ENCODE peak calls at places on chromosomes 11 and 22, in four cellular contexts. G, J, H and B are unnamed samples.

GRCh38 chr11:77250881-77251640 is 50.4 kb downstream of the GDPD4 start:
- DNase-seq in H (no peak), J (no peak), G (no peak), B (no peak)

GRCh38 chr11:112352907-112353306 is 92.2 kb upstream of the PLET1 start:
- DNase-seq in H (no peak), J (no peak), G (no peak), B (no peak)

GRCh38 chr11:16000065-16000464 is 356.3 kb downstream of the SOX6 start:
- DNase-seq in G (no peak), J (no peak), H (no peak), B (no peak)

GRCh38 chr11:64745523-64746328 is 1.8 kb upstream of the RASGRP2 start:
- DNase-seq in G (peak; percentile 97), H (peak; percentile 88), J (peak; percentile 91), B (peak; percentile 98)

GRCh38 chr11:10591741-10592140 is 23.3 kb upstream of the LYVE1 start:
- DNase-seq in H (no peak), G (no peak), J (no peak), B (no peak)

GRCh38 chr11:100072131-100072530 is 615.0 kb upstream of the ARHGAP42 start:
- DNase-seq in G (no peak), J (no peak), H (no peak), B (no peak)

GRCh38 chr11:11569936-11570491 is 51.8 kb downstream of the GALNT18 start:
- DNase-seq in H (peak; percentile 40), J (no peak), G (peak; percentile 81), B (peak; percentile 85)

GRCh38 chr22:47032091-47032943 is 269.9 kb downstream of the TBC1D22A start:
- DNase-seq in G (peak; percentile 55), J (peak; percentile 76), H (no peak), B (peak; percentile 73)

GRCh38 chr22:38218661-38219331 is 17.0 kb downstream of the MAFF start:
- DNase-seq in G (peak; percentile 93), J (peak; percentile 85), H (peak; percentile 61), B (peak; percentile 96)

GRCh38 chr22:27032121-27032761 is 374.9 kb downstream of the MIAT start:
- DNase-seq in H (no peak), J (no peak), G (peak; percentile 71), B (peak; percentile 62)

GRCh38 chr11:65947133-65947532 is 1.9 kb downstream of the TSGA10IP start:
- DNase-seq in G (no peak), J (no peak), H (no peak), B (peak; percentile 70)

GRCh38 chr11:129489254-129489653 is 113.6 kb downstream of the BARX2 start:
- DNase-seq in H (no peak), J (no peak), G (no peak), B (no peak)

GRCh38 chr11:34068098-34068497 is 16.6 kb downstream of the CAPRIN1 start:
- DNase-seq in J (no peak), G (no peak), H (no peak), B (no peak)

GRCh38 chr11:35064114-35064800 is 74.7 kb upstream of the CD44 start:
- DNase-seq in H (no peak), J (no peak), G (no peak), B (no peak)

GRCh38 chr11:62472063-62472884 is 53.4 kb downstream of the SCGB1A1 start:
- DNase-seq in J (no peak), G (peak; percentile 96), H (no peak), B (no peak)

GRCh38 chr11:65150513-65151271 is 16.4 kb upstream of the SYVN1 start:
- DNase-seq in H (peak; percentile 99), G (peak; percentile 90), J (peak; percentile 93), B (peak; percentile 97)

GRCh38 chr11:131640320-131640719 is 269.9 kb downstream of the NTM start:
- DNase-seq in J (no peak), G (no peak), H (no peak), B (no peak)

GRCh38 chr22:50490531-50491308 is 4.1 kb downstream of the MIOX start:
- DNase-seq in J (no peak), G (no peak), H (no peak), B (peak; percentile 69)

GRCh38 chr22:47458348-47458747 is 695.9 kb downstream of the TBC1D22A start:
- DNase-seq in J (no peak), G (no peak), H (no peak), B (no peak)

GRCh38 chr22:17907731-17908051 is 116.7 kb downstream of the MICAL3 start:
- DNase-seq in G (no peak), H (no peak), J (no peak), B (no peak)

GRCh38 chr22:46797355-46797754 is 34.9 kb downstream of the TBC1D22A start:
- DNase-seq in G (peak; percentile 52), J (peak; percentile 43), H (no peak), B (peak; percentile 79)

GRCh38 chr11:1557904-1558831 is 13.9 kb downstream of the DUSP8 start:
- DNase-seq in J (no peak), H (no peak), G (peak; percentile 93), B (peak; percentile 89)

GRCh38 chr11:88103337-88104206 is 71.7 kb downstream of the RAB38 start:
- DNase-seq in H (no peak), J (peak; percentile 45), G (no peak), B (no peak)

GRCh38 chr11:86488553-86488952 is 113.9 kb downstream of the CCDC81 start:
- DNase-seq in G (no peak), J (no peak), H (no peak), B (no peak)

GRCh38 chr11:61609970-61610347 is 29.1 kb upstream of the SYT7 start:
- DNase-seq in J (no peak), G (no peak), H (no peak), B (no peak)

GRCh38 chr11:12801976-12802375 is 127.8 kb downstream of the TEAD1 start:
- DNase-seq in G (no peak), J (no peak), H (no peak), B (no peak)

GRCh38 chr11:115659061-115659963 is 155.1 kb upstream of the CADM1 start:
- DNase-seq in G (no peak), H (no peak), J (no peak), B (no peak)

GRCh38 chr22:48405741-48406140 is 1421.9 kb downstream of the BRD1 start:
- DNase-seq in J (peak; percentile 45), H (no peak), G (no peak), B (no peak)

GRCh38 chr22:50209893-50210292 is 9.1 kb downstream of the SELENOO start:
- DNase-seq in G (peak; percentile 81), J (peak; percentile 88), H (peak; percentile 64), B (peak; percentile 85)

GRCh38 chr11:35347921-35348331 is 71.4 kb downstream of the SLC1A2 start:
- DNase-seq in H (no peak), J (no peak), G (no peak), B (no peak)

GRCh38 chr11:67613960-67614715 is 7.4 kb downstream of the NDUFV1 start:
- DNase-seq in G (peak; percentile 79), J (peak; percentile 93), H (peak; percentile 45), B (peak; percentile 90)

GRCh38 chr11:69881467-69882269 is 62.5 kb upstream of the FGF3 start:
- DNase-seq in J (no peak), G (no peak), H (no peak), B (peak; percentile 46)
- TF ChIP-seq CTCF in J (no peak), G (no peak), H (no peak), B (no peak)

DNA sequence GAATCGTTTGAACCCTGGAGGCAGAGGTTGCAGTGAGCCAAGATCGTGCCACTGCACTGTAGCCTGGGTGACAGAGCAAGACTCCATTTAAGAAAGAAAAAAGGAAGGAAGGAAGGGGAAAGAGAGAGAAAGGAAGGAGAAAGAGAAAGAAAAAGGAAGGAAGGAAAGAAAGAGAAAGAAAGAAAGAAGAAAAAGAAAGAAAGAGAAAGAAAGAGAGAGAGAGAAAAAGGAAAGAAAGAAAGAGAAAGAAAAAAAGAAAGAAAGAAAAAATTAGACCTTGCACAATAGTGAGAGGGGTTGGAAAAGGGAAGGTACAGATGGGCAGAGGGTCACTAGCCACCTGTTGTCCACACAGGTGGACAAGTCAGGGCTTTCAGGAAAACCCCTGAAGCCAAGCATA is 57.6 kb upstream of the RTL6 start:
- DNase-seq in G (no peak), H (no peak), J (no peak), B (no peak)
- TF ChIP-seq CTCF in G (no peak), H (no peak), J (no peak), B (no peak)

GRCh38 chr11:45021692-45022130 is 71.0 kb upstream of the TP53I11 start:
- DNase-seq in H (peak; percentile 94), J (peak; percentile 63), G (peak; percentile 90), B (peak; percentile 86)
- TF ChIP-seq CTCF in H (no peak), J (no peak), G (no peak), B (no peak)

DNA sequence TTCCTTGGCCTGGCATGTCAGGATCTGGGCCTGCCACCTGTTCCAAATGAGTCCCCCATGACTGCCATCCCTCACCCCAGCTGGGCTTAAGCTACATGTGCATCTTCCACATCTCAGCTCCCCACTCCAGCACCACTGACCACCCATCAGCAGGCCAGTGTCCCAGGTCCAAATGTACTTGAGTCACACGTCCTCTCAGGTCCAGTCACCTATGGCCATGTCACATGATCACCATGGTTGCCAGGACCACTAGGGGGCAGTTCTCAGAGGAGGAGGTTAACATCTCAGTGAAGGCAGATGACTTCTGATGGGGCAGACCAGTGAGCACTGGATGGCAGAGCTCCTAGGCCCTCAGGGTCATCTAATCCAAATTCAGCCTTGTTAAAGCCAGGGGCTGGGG is 41.9 kb upstream of the WNT11 start:
- DNase-seq in G (no peak), H (no peak), J (no peak), B (peak; percentile 29)
- TF ChIP-seq CTCF in G (no peak), H (no peak), J (no peak), B (no peak)

GRCh38 chr22:42562684-42563083 is 8.9 kb downstream of the SERHL2 start:
- DNase-seq in H (no peak), J (no peak), G (no peak), B (peak; percentile 11)

GRCh38 chr22:42561856-42562255 is 8.1 kb downstream of the SERHL2 start:
- DNase-seq in H (no peak), G (no peak), J (no peak), B (no peak)

GRCh38 chr22:42560381-42560780 is 6.6 kb downstream of the SERHL2 start:
- DNase-seq in G (no peak), H (no peak), J (no peak), B (no peak)

GRCh38 chr22:42562282-42562681 is 8.5 kb downstream of the SERHL2 start:
- DNase-seq in G (no peak), H (no peak), J (no peak), B (no peak)

GRCh38 chr22:42560781-42561180 is 7.0 kb downstream of the SERHL2 start:
- DNase-seq in G (no peak), J (no peak), H (no peak), B (no peak)
- TF ChIP-seq CTCF in G (no peak), J (peak; percentile 22), H (peak; percentile 22), B (peak; percentile 34)

GRCh38 chr11:31834237-31834636 is 23.1 kb upstream of the PAX6 start:
- DNase-seq in H (no peak), J (no peak), G (no peak), B (no peak)
- TF ChIP-seq CTCF in H (no peak), J (no peak), G (no peak), B (no peak)

GRCh38 chr22:21643533-21644357 is 1.6 kb downstream of the SDF2L1 start:
- DNase-seq in G (no peak), H (no peak), J (no peak), B (no peak)
- TF ChIP-seq CTCF in G (no peak), H (no peak), J (no peak), B (no peak)

DNA sequence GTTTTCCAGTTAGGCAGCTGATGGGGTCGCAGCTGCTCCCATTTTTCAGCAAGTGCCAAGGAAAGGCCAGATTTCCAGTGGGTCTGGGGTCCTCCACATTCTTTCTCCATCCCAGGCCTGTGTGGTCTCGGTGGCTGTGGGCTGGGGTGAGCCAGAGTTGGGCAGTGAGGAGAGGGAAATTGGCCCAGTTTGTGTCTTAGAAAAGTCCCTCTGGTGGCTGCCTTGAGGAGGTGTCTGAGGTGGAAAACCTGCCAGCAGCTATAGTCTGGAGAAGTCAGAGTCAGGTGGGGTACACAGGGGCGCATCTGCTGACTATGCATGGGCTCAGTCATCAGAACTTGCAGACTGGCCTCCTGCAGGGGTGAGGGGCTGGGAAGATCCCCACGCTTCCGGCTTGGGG is 30.5 kb downstream of the MRGPRD start:
- DNase-seq in G (no peak), H (no peak), J (no peak), B (no peak)
- TF ChIP-seq CTCF in G (peak; percentile 14), H (no peak), J (no peak), B (no peak)